ENCODE peak calls at places on chromosome 18, in eight cellular contexts. S is mammary epithelial cell; F is CD8-positive, alpha-beta memory T cell; A is astrocyte of the hippocampus; P is cerebellar nuclear complex; T is Calu3; L is neural progenitor cell; X is dermis microvascular lymphatic vessel endothelial cell. V is an unnamed sample.

GRCh38 chr18:36889742-36890141 is 60.8 kb downstream of the KIAA1328 start:
- DNase-seq in S (no peak), F (no peak), A (no peak), P (no peak), T (no peak), L (no peak), X (no peak), V (no peak)

GRCh38 chr18:25029802-25030201 is 322.2 kb downstream of the ZNF521 start:
- DNase-seq in S (no peak), F (no peak), A (no peak), P (no peak), T (no peak), L (no peak), X (no peak), V (no peak)

GRCh38 chr18:7300971-7301553 is 70.2 kb downstream of the LRRC30 start:
- DNase-seq in S (peak; percentile 46), F (no peak), A (no peak), P (no peak), T (peak; percentile 55), L (no peak), X (no peak), V (peak; percentile 55)

GRCh38 chr18:59697236-59697932 is at the start of gene CCBE1:
- DNase-seq in S (peak; percentile 78), F (no peak), A (peak; percentile 86), P (no peak), T (peak; percentile 82), L (peak; percentile 88), X (no peak), V (peak; percentile 68)

GRCh38 chr18:60895181-60895580 is 438.0 kb upstream of the CDH20 start:
- DNase-seq in S (peak; percentile 45), F (no peak), A (no peak), P (no peak), T (peak; percentile 22), L (no peak), X (no peak), V (no peak)

GRCh38 chr18:35582310-35582682 is 756 bp downstream of the GALNT1 start:
- DNase-seq in S (no peak), F (no peak), A (no peak), P (no peak), T (no peak), L (no peak), X (no peak), V (no peak)

GRCh38 chr18:68699043-68699442 is 15.9 kb downstream of the TMX3 start:
- DNase-seq in S (peak; percentile 25), F (no peak), A (no peak), P (no peak), T (no peak), L (no peak), X (no peak), V (no peak)

GRCh38 chr18:22186484-22186971 is 17.1 kb downstream of the GATA6 start:
- DNase-seq in S (peak; percentile 55), F (no peak), A (peak; percentile 59), P (no peak), T (no peak), L (no peak), X (no peak), V (no peak)

GRCh38 chr18:41312241-41312590 is 642.8 kb upstream of the PIK3C3 start:
- DNase-seq in S (no peak), F (no peak), A (no peak), P (no peak), T (no peak), L (no peak), X (no peak), V (no peak)